ENCODE peak calls at places on chromosomes 3 and 15, in four cellular contexts. S is PC-9; Z is iPS-NIHi11; L is activated CD4-positive, alpha-beta T cell treated with anti-CD3 and anti-CD28 coated beads, Interleukin-2, amount 50 U/mL, for 1 hour. A is an unnamed sample.

GRCh38 chr15:36831125-36831914 is 251.9 kb downstream of the CDIN1 start:
- DNase-seq in S (peak), Z (no peak), L (no peak), A (peak)

GRCh38 chr3:183151716-183152385 is 10.7 kb downstream of the LAMP3 start:
- DNase-seq in S (no peak), Z (no peak), L (no peak), A (no peak)

GRCh38 chr15:40349163-40349562 is 1.7 kb upstream of the PHGR1 start:
- DNase-seq in S (no peak), Z (no peak), L (no peak), A (no peak)

GRCh38 chr3:16521580-16521941 is 8.1 kb upstream of the RFTN1 start:
- DNase-seq in S (no peak), Z (no peak), L (no peak), A (no peak)

GRCh38 chr3:154122096-154122911 is 1.1 kb downstream of the ARHGEF26 start:
- DNase-seq in S (no peak), Z (peak), L (peak), A (no peak)

GRCh38 chr15:48501208-48501607 is 144.3 kb downstream of the FBN1 start:
- DNase-seq in S (no peak), Z (no peak), L (no peak), A (no peak)

GRCh38 chr15:89664441-89664840 is 9.2 kb upstream of the KIF7 start:
- DNase-seq in S (no peak), Z (no peak), L (no peak), A (no peak)

GRCh38 chr3:123137001-123137400 is 64.7 kb upstream of the SEC22A start:
- DNase-seq in S (no peak), Z (no peak), L (no peak), A (no peak)

GRCh38 chr15:90028376-90028775 is 27.3 kb downstream of the ZNF710 start:
- DNase-seq in S (no peak), Z (no peak), L (no peak), A (no peak)

GRCh38 chr15:74373056-74373650 is 5.7 kb upstream of the CYP11A1 start:
- DNase-seq in S (no peak), Z (no peak), L (no peak), A (no peak)

GRCh38 chr3:167559922-167560321 is 86.1 kb upstream of the SERPINI2 start:
- DNase-seq in S (no peak), Z (no peak), L (no peak), A (no peak)

GRCh38 chr3:61560452-61561373 is 658 bp upstream of the PTPRG start:
- DNase-seq in S (peak), Z (peak), L (no peak), A (peak)

GRCh38 chr15:98946301-98947255 is 61.0 kb downstream of the PGPEP1L start:
- DNase-seq in S (no peak), Z (no peak), L (no peak), A (no peak)

GRCh38 chr3:12990781-12991480 is 82.3 kb downstream of the IQSEC1 start:
- DNase-seq in S (peak), Z (no peak), L (no peak), A (peak)

GRCh38 chr15:64897345-64897985 is 14.2 kb upstream of the ANKDD1A start:
- DNase-seq in S (peak), Z (no peak), L (no peak), A (peak)

GRCh38 chr3:30583973-30584372 is 22.4 kb upstream of the TGFBR2 start:
- DNase-seq in S (no peak), Z (no peak), L (no peak), A (no peak)

GRCh38 chr3:19668163-19668562 is 265.9 kb downstream of the EFHB start:
- DNase-seq in S (no peak), Z (no peak), L (no peak), A (no peak)

GRCh38 chr3:188152660-188153497 is 1.1 kb upstream of the LPP start:
- DNase-seq in S (peak), Z (peak), L (no peak), A (no peak)

GRCh38 chr3:173238091-173238490 is 97.1 kb upstream of the SPATA16 start:
- DNase-seq in S (no peak), Z (no peak), L (no peak), A (no peak)

GRCh38 chr15:66939451-66940023 is 125.9 kb upstream of the SMAD3 start:
- DNase-seq in S (no peak), Z (no peak), L (no peak), A (no peak)

GRCh38 chr3:13012228-13012691 is 61.0 kb downstream of the IQSEC1 start:
- DNase-seq in S (no peak), Z (no peak), L (peak), A (no peak)